ENCODE peak calls at places on chromosomes 6 and 20, in seven cellular contexts. D is left colon; T is ACHN; I is activated CD8-positive, alpha-beta memory T cell treated with anti-CD3 and anti-CD28 coated beads, Interleukin-2, amount 10 ng/mL, durations not matched to agents 7 days and 5 days; A is tibial artery; C is effector CD8-positive, alpha-beta T cell; Z is dermis microvascular lymphatic vessel endothelial cell. G is an unnamed sample.

GRCh38 chr6:104795363-104795762 is 64.4 kb downstream of the HACE1 start:
- DNase-seq in A (no peak), C (no peak), D (no peak), Z (no peak), I (no peak), T (no peak), G (no peak)

GRCh38 chr6:15351631-15352030 is 105.8 kb downstream of the JARID2 start:
- DNase-seq in T (no peak), I (no peak), Z (peak; percentile 48), C (no peak), D (no peak), A (peak; percentile 61), G (no peak)

GRCh38 chr6:28941681-28942448 is 18.1 kb upstream of the TRIM27 start:
- DNase-seq in I (no peak), C (no peak), T (no peak), D (no peak), Z (no peak), A (no peak), G (no peak)

GRCh38 chr6:55902796-55903195 is 27.4 kb upstream of the BMP5 start:
- DNase-seq in A (no peak), I (no peak), D (no peak), T (no peak), Z (no peak), C (no peak), G (no peak)

GRCh38 chr20:59421089-59421488 is 120.7 kb downstream of the EDN3 start:
- DNase-seq in T (no peak), A (no peak), C (no peak), I (no peak), Z (no peak), D (no peak), G (no peak)

GRCh38 chr20:20568604-20569205 is 143.7 kb downstream of the RALGAPA2 start:
- DNase-seq in D (no peak), I (peak; percentile 44), T (peak; percentile 55), Z (peak; percentile 44), C (no peak), A (no peak), G (no peak)

GRCh38 chr20:25382704-25383370 is 7.8 kb downstream of the ABHD12 start:
- DNase-seq in A (no peak), T (no peak), Z (no peak), D (no peak), C (no peak), I (no peak), G (no peak)

GRCh38 chr6:142395768-142396231 is 94.0 kb downstream of the ADGRG6 start:
- DNase-seq in I (no peak), A (no peak), T (no peak), Z (peak; percentile 87), D (no peak), C (no peak), G (no peak)

GRCh38 chr6:26118999-26119398 is 31.8 kb downstream of the HFE start:
- DNase-seq in Z (no peak), I (no peak), T (peak; percentile 43), C (no peak), A (no peak), D (no peak), G (no peak)